ENCODE peak calls at places on chromosomes 2 and 18, in eight cellular contexts. F is lower lobe of right lung, E is tibial artery, T is stomach, O is gastrocnemius medialis, G is fibroblast of lung, N is fibroblast of the aortic adventitia, S is GM12865. U is an unnamed sample.
A peak's percentile ranks its signal among the peaks of the same experiment; 100 is the strongest.

GRCh38 chr2:241844066-241844728 is 14.5 kb downstream of the PDCD1 start:
- DNase-seq in E (peak; percentile 85), N (peak; percentile 26), T (peak; percentile 77), G (peak; percentile 32), O (peak; percentile 25), S (peak; percentile 68), F (peak; percentile 73), U (peak; percentile 35)

GRCh38 chr2:219506802-219507554 is 7.3 kb upstream of the ASIC4 start:
- DNase-seq in N (no peak), O (no peak), E (peak; percentile 65), T (no peak), F (no peak), G (no peak), S (no peak), U (no peak)

GRCh38 chr2:156864230-156864629 is 393.3 kb upstream of the GALNT5 start:
- DNase-seq in T (no peak), E (no peak), G (no peak), N (peak; percentile 11), S (no peak), O (no peak), F (no peak), U (no peak)

GRCh38 chr18:34809697-34810096 is 99.6 kb downstream of the DTNA start:
- DNase-seq in N (peak; percentile 46), E (peak; percentile 70), O (no peak), F (no peak), G (peak; percentile 63), S (peak; percentile 24), T (no peak), U (no peak)

GRCh38 chr18:33444699-33445098 is 4.2 kb upstream of the CCDC178 start:
- DNase-seq in O (no peak), E (no peak), F (no peak), N (no peak), G (no peak), T (no peak), S (no peak), U (no peak)

GRCh38 chr2:160472839-160473251 is 20.8 kb downstream of the RBMS1 start:
- DNase-seq in T (no peak), S (no peak), O (no peak), F (no peak), E (no peak), G (peak; percentile 95), N (no peak), U (no peak)

GRCh38 chr18:58850784-58851469 is 13.8 kb upstream of the ZNF532 start:
- DNase-seq in O (no peak), F (no peak), N (no peak), S (no peak), E (no peak), T (no peak), G (no peak), U (no peak)

GRCh38 chr2:226185613-226186211 is 613.9 kb downstream of the IRS1 start:
- DNase-seq in E (no peak), F (no peak), T (no peak), O (no peak), S (no peak), N (peak; percentile 98), G (peak; percentile 97), U (no peak)

GRCh38 chr18:73879771-73880170 is 267.9 kb downstream of the FBXO15 start:
- DNase-seq in S (no peak), E (no peak), N (peak; percentile 38), T (no peak), O (no peak), F (no peak), G (peak; percentile 21), U (no peak)

GRCh38 chr2:62662131-62662530 is 43.4 kb upstream of the EHBP1 start:
- DNase-seq in O (no peak), E (no peak), N (no peak), G (no peak), T (no peak), S (no peak), F (no peak), U (no peak)

GRCh38 chr2:62665446-62665845 is 40.1 kb upstream of the EHBP1 start:
- DNase-seq in S (no peak), O (no peak), E (no peak), G (no peak), F (no peak), T (no peak), N (peak; percentile 38), U (no peak)

GRCh38 chr2:62663443-62663842 is 42.1 kb upstream of the EHBP1 start:
- DNase-seq in T (no peak), S (no peak), E (no peak), N (peak; percentile 99), G (peak; percentile 97), O (no peak), F (no peak), U (no peak)

GRCh38 chr2:62662548-62662947 is 43.0 kb upstream of the EHBP1 start:
- DNase-seq in E (no peak), O (no peak), S (peak; percentile 36), G (peak; percentile 47), T (no peak), F (no peak), N (peak; percentile 77), U (no peak)

DNA sequence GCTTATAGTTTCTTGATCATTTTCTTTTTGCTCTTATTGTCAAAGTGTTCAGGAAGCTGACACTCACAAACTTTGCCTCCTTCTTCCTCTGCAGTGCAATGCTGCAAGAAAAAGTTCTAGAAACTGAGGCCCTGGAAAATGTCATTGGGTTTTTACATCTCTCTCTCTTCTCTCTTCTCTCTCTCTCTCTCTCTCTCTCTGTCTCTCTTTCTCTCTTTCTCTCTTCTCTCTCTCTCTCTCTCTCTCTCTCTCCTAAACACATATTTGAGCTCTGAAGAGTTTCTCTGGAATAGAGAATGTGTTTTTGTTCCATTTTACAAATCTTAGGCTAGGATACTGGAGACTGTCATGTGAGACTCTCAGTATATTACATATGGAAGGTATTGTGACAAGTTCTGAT is 41.6 kb upstream of the EHBP1 start:
- DNase-seq in G (no peak), N (no peak), F (no peak), E (no peak), T (no peak), O (no peak), S (no peak), U (no peak)
- H3K4me3 ChIP-seq in G (no peak overlapping the region), N (no peak overlapping the region), F (no peak overlapping the region), E (no peak overlapping the region), T (no peak overlapping the region), O (no peak overlapping the region), S (no peak overlapping the region), U (no peak overlapping the region)

DNA sequence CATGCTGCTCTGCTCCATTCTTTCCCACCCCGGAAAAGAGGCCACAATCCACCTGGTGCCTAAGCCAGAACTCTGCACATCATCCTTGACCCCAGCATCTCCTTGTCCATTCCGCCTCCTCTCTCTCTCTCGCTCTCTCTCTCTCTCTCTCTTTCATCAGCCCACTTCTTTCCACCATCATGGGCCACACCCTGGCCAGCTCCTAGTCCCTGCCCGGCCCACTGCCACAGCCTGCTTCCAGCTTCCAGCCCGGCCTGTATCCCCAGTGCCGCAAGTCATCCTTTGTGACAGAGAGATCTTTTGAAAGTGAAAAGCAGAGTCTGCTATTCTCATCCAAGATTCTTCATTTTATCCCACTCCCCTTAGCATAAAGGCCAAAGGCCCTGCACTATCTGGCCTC is 214.1 kb downstream of the EN1 start:
- DNase-seq in E (no peak), F (no peak), T (no peak), O (no peak), G (no peak), S (no peak), N (no peak), U (no peak)
- H3K4me3 ChIP-seq in E (no peak overlapping the region), F (no peak overlapping the region), T (no peak overlapping the region), O (no peak overlapping the region), G (no peak overlapping the region), S (no peak overlapping the region), N (no peak overlapping the region), U (no peak overlapping the region)

GRCh38 chr2:196160966-196161365 is 10.4 kb downstream of the STK17B start:
- DNase-seq in N (no peak), O (no peak), T (no peak), E (no peak), G (no peak), F (no peak), S (no peak), U (no peak)
- H3K4me3 ChIP-seq in N (no peak overlapping the region), O (no peak overlapping the region), T (no peak overlapping the region), E (no peak overlapping the region), G (no peak overlapping the region), F (no peak overlapping the region), S (no peak overlapping the region), U (no peak overlapping the region)

DNA sequence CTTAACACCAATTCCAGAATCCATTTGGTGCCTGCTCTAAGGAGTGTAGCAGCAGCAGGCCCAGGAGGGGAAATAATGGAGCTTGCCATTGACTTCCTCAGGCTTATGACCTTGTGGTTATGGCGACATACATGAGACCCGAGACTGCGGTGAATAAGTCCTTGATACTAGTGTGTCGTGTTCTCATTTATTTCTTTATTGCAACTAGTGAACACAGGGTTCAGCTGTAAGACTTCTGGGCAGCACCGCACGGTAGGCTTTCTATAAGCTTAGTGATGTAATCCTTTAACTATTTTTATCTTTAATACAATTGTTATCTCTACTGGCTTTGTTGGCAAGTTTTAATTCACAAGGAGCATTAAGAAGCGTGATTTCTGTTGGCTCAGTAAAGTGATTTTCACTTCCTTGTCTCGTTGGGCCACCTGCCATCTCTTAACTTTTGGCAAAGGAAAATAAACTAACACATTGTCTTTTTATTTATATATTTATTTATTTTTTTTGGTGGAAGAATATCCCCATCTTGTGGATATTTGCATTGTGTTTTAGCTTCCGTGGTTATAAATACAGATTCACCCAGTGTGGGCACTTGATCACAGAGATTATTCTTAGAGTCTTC is 139.8 kb downstream of the LTBP1 start:
- DNase-seq in S (no peak), G (peak; percentile 71), T (peak; percentile 41), F (no peak), E (no peak), N (peak; percentile 91), O (no peak), U (no peak)
- H3K4me3 ChIP-seq in S (no peak overlapping the region), G (no peak overlapping the region), T (no peak overlapping the region), F (no peak overlapping the region), E (no peak overlapping the region), N (no peak overlapping the region), O (no peak overlapping the region), U (no peak overlapping the region)

GRCh38 chr2:17894005-17894404 is 15.5 kb downstream of the KCNS3 start:
- DNase-seq in N (no peak), G (no peak), T (no peak), S (no peak), O (no peak), F (no peak), E (no peak), U (no peak)

GRCh38 chr2:17894551-17894950 is 16.1 kb downstream of the KCNS3 start:
- DNase-seq in T (no peak), E (no peak), F (no peak), S (no peak), G (no peak), N (no peak), O (peak; percentile 11), U (no peak)

GRCh38 chr2:17892726-17893534 is 14.5 kb downstream of the KCNS3 start:
- DNase-seq in E (no peak), T (peak; percentile 37), O (no peak), F (no peak), G (no peak), N (no peak), S (no peak), U (no peak)
- H3K4me3 ChIP-seq in E (no peak overlapping the region), T (no peak overlapping the region), O (no peak overlapping the region), F (no peak overlapping the region), G (no peak overlapping the region), N (no peak overlapping the region), S (no peak overlapping the region), U (no peak overlapping the region)

GRCh38 chr18:62844850-62845643 is 129.7 kb downstream of the PHLPP1 start:
- DNase-seq in S (peak; percentile 42), F (no peak), N (no peak), T (no peak), G (no peak), O (no peak), E (no peak), U (no peak)
- H3K4me3 ChIP-seq in S (peak overlapping the region; percentile 46), F (no peak overlapping the region), N (no peak overlapping the region), T (no peak overlapping the region), G (no peak overlapping the region), O (no peak overlapping the region), E (no peak overlapping the region), U (no peak overlapping the region)

GRCh38 chr18:47881752-47882455 is 48.6 kb downstream of the SMAD2 start:
- DNase-seq in N (peak; percentile 56), S (no peak), O (no peak), E (no peak), T (no peak), G (peak; percentile 21), F (no peak), U (no peak)
- H3K4me3 ChIP-seq in N (no peak overlapping the region), S (no peak overlapping the region), O (no peak overlapping the region), E (no peak overlapping the region), T (no peak overlapping the region), G (no peak overlapping the region), F (no peak overlapping the region), U (no peak overlapping the region)

U was measured in ascending aorta.